ENCODE peak calls at places on chromosomes 16 and 17, in six cellular contexts. Z is right cardiac atrium, H is ovary, T is ascending aorta, E is SJSA1, N is HCT116. V is an unnamed sample.

GRCh38 chr17:4658478-4659305 is 17.2 kb upstream of the ALOX15 start:
- DNase-seq in N (no peak), T (no peak), Z (no peak), E (no peak), H (no peak), V (no peak)

GRCh38 chr17:80029235-80029974 is 6.3 kb downstream of the TBC1D16 start:
- DNase-seq in T (peak; percentile 44), H (peak; percentile 81), Z (peak; percentile 96), E (peak; percentile 44), N (no peak), V (peak; percentile 79)

GRCh38 chr17:385195-385835 is 32.7 kb upstream of the RPH3AL start:
- DNase-seq in H (peak; percentile 80), T (no peak), N (no peak), Z (peak; percentile 89), E (no peak), V (peak; percentile 83)

GRCh38 chr16:29775742-29776408 is 2.2 kb upstream of the ZG16 start:
- DNase-seq in Z (no peak), E (no peak), H (no peak), N (no peak), T (no peak), V (no peak)

GRCh38 chr16:73214825-73215481 is 167.0 kb upstream of the ZFHX3 start:
- DNase-seq in H (no peak), Z (no peak), T (no peak), E (no peak), N (no peak), V (no peak)

GRCh38 chr16:24721830-24722238 is 7.6 kb upstream of the TNRC6A start:
- DNase-seq in N (no peak), H (no peak), Z (no peak), T (no peak), E (no peak), V (no peak)

GRCh38 chr16:89996178-89996489 is 23.1 kb downstream of the DBNDD1 start:
- DNase-seq in H (no peak), T (no peak), N (no peak), E (no peak), Z (no peak), V (no peak)

GRCh38 chr17:80499536-80499935 is 23.1 kb upstream of the NPTX1 start:
- DNase-seq in Z (no peak), N (no peak), E (no peak), T (no peak), H (no peak), V (no peak)

DNA sequence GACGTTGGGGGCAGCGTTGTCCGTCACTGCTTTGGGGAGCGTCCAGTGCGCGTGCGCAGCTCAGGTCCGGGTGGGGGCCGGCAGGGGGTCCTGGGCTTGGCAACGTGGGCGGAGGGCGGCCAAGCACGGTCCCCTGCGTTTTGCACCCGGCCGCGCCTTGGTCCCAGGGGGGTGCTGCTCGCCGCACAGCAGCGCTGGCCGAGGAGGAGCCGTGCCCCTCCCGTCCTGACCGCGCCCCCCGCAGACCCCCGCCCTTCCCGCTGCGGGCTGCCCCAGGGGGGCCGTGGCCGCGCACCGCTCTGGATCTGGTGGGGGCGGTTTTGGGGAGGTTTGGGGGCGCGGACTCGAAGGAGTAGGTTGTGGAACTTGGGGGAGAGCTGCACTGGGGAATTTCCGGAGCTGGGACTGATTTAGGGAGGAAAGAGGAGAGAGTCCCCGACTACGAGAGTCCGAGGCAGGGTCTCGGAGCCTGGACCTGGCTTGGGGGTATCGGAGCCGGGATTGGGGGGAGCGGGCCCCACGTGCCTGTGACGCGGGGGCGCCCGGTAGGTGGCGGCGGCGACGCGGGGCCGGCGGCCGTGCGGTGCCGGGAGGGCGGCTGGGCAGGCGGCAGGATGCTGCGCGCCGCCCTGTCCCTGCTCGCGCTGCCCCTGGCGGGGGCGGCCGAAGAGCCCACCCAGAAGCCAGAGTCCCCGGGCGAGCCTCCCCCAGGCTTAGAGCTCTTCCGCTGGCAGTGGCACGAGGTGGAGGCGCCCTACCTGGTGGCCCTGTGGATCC is at the start of gene SLC9A5:
- DNase-seq in T (no peak), H (peak; percentile 65), E (peak; percentile 53), N (no peak), Z (peak; percentile 79), V (peak; percentile 57)
- H3K4me1 ChIP-seq in T (peaks cover 31% of the 10 kb centered on the region), H (peaks cover 12% of the 10 kb centered on the region), E (peaks cover 60% of the 10 kb centered on the region), N (peaks cover 53% of the 10 kb centered on the region), Z (peaks cover 12% of the 10 kb centered on the region), V (peaks cover 50% of the 10 kb centered on the region)

GRCh38 chr17:32276217-32276616 is 10.6 kb downstream of the RHBDL3 start:
- DNase-seq in H (peak; percentile 48), T (no peak), Z (no peak), E (no peak), N (no peak), V (no peak)

GRCh38 chr17:32275060-32276042 is 9.7 kb downstream of the RHBDL3 start:
- DNase-seq in H (peak; percentile 47), T (peak; percentile 15), E (peak; percentile 63), N (peak; percentile 23), Z (no peak), V (peak; percentile 52)

GRCh38 chr17:32277284-32277683 is 11.7 kb downstream of the RHBDL3 start:
- DNase-seq in E (no peak), H (no peak), N (no peak), Z (no peak), T (no peak), V (no peak)

GRCh38 chr17:32274101-32274500 is 8.5 kb downstream of the RHBDL3 start:
- DNase-seq in N (no peak), H (no peak), E (no peak), Z (no peak), T (no peak), V (no peak)

GRCh38 chr17:32274643-32275042 is 9.0 kb downstream of the RHBDL3 start:
- DNase-seq in Z (no peak), H (no peak), E (no peak), T (no peak), N (no peak), V (no peak)
- H3K27me3 ChIP-seq in Z (no peaks in the 10 kb centered on the region), H (no peaks in the 10 kb centered on the region), E (no peaks in the 10 kb centered on the region), T (no peaks in the 10 kb centered on the region), N (no peaks in the 10 kb centered on the region), V (peaks cover 3% of the 10 kb centered on the region)

GRCh38 chr17:35894206-35894605 is 14.0 kb upstream of the CCL5 start:
- DNase-seq in T (no peak), N (no peak), E (no peak), H (no peak), Z (no peak), V (no peak)

GRCh38 chr17:35893751-35894150 is 13.6 kb upstream of the CCL5 start:
- DNase-seq in H (no peak), E (no peak), T (no peak), N (no peak), Z (no peak), V (no peak)

GRCh38 chr17:35891273-35891672 is 11.1 kb upstream of the CCL5 start:
- DNase-seq in H (no peak), E (no peak), N (no peak), T (no peak), Z (no peak), V (no peak)

GRCh38 chr17:35890774-35891155 is 10.6 kb upstream of the CCL5 start:
- DNase-seq in H (no peak), T (peak; percentile 26), N (no peak), Z (peak; percentile 62), E (no peak), V (no peak)

GRCh38 chr17:35892091-35892637 is 12.0 kb upstream of the CCL5 start:
- DNase-seq in H (no peak), T (no peak), E (no peak), N (no peak), Z (no peak), V (no peak)
- H3K4me1 ChIP-seq in H (no peaks in the 10 kb centered on the region), T (no peaks in the 10 kb centered on the region), E (no peaks in the 10 kb centered on the region), N (no peaks in the 10 kb centered on the region), Z (no peaks in the 10 kb centered on the region), V (no peaks in the 10 kb centered on the region)

GRCh38 chr16:88993006-88993787 is 16.2 kb upstream of the CBFA2T3 start:
- DNase-seq in N (no peak), H (no peak), E (no peak), T (no peak), Z (peak; percentile 20), V (no peak)

GRCh38 chr16:88992351-88993005 is 15.5 kb upstream of the CBFA2T3 start:
- DNase-seq in T (no peak), Z (peak; percentile 20), N (no peak), H (no peak), E (no peak), V (no peak)

GRCh38 chr16:88991813-88992350 is 14.9 kb upstream of the CBFA2T3 start:
- DNase-seq in H (no peak), N (no peak), Z (peak; percentile 5), T (no peak), E (no peak), V (no peak)

GRCh38 chr16:88988980-88989791 is 12.2 kb upstream of the CBFA2T3 start:
- DNase-seq in T (no peak), E (no peak), H (no peak), Z (peak; percentile 16), N (no peak), V (no peak)

GRCh38 chr16:88989852-88990547 is 13.0 kb upstream of the CBFA2T3 start:
- DNase-seq in N (no peak), E (no peak), Z (peak; percentile 28), T (no peak), H (no peak), V (no peak)
- H3K27me3 ChIP-seq in N (no peaks in the 10 kb centered on the region), E (peaks cover 69% of the 10 kb centered on the region), Z (no peaks in the 10 kb centered on the region), T (peaks cover 3% of the 10 kb centered on the region), H (no peaks in the 10 kb centered on the region), V (peaks cover 53% of the 10 kb centered on the region)

GRCh38 chr17:57338257-57338919 is 82.1 kb downstream of the MSI2 start:
- DNase-seq in T (no peak), E (no peak), H (no peak), N (no peak), Z (no peak), V (no peak)
- H3K4me1 ChIP-seq in T (no peaks in the 10 kb centered on the region), E (no peaks in the 10 kb centered on the region), H (peaks cover 4% of the 10 kb centered on the region), N (no peaks in the 10 kb centered on the region), Z (peaks cover 5% of the 10 kb centered on the region), V (peaks cover 12% of the 10 kb centered on the region)

DNA sequence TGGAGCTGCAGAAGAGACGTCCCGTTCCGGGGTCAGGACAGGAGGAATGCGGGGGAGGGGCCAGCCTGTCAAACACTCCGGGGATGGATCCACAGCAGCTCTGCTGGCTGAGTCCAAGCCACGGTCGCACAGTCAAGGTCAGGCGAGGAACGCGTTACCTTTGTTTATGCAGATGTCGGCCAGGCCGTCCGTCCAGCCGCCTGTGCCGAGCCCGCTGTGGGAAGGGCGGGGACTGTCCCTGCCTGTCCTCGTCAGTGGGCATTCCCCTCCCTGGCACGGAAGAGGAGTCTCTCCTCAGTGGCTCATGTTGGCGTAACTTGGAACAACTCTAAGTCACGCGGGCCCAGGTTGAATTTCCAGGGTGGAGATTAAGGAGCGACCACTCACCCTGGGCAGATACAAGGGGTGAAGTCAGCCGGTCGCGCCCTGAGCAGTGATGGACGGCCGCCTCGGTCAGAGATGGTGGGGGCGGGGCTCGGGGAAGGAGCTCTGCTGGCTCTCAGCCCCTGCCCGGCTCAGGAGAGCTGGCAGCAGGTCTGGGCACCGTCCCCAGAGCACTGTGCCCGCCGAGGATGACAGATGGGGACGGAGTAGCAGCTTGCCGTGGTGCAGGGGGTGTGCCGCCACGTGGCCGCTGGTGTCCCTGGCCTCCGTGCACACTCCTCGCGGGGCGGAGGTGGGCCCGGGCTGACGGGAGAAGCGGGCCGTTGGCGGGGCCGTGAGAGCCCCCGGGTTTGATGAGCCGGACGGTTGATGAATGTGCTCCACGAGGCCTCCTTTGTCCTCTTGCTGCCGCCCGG is 7.3 kb downstream of the CACNA1H start:
- DNase-seq in N (no peak), Z (peak; percentile 86), H (peak; percentile 95), E (no peak), T (no peak), V (peak; percentile 77)
- H3K27me3 ChIP-seq in N (no peaks in the 10 kb centered on the region), Z (no peaks in the 10 kb centered on the region), H (no peaks in the 10 kb centered on the region), E (peaks cover 83% of the 10 kb centered on the region), T (no peaks in the 10 kb centered on the region), V (no peaks in the 10 kb centered on the region)

GRCh38 chr17:59643159-59643857 is 23.6 kb downstream of the CLTC start:
- DNase-seq in N (no peak), H (no peak), T (no peak), Z (no peak), E (no peak), V (no peak)
- H3K4me1 ChIP-seq in N (peaks cover 8% of the 10 kb centered on the region), H (peaks cover 2% of the 10 kb centered on the region), T (peaks cover 7% of the 10 kb centered on the region), Z (peaks cover 2% of the 10 kb centered on the region), E (no peaks in the 10 kb centered on the region), V (peaks cover 87% of the 10 kb centered on the region)

V was measured in heart right ventricle.